ENCODE peak calls at places on chromosomes 11 and 22, in four cellular contexts. One of them, this sample, is unnamed.

GRCh38 chr11:122981388-122982264 is at the start of gene BSX:
- DNase-seq in H9: peak; percentile 96
- DNase-seq in Peyer's patch: no peak
- DNase-seq in body of pancreas: peak; percentile 72
- DNase-seq in this sample: peak; percentile 77

GRCh38 chr22:17234144-17234623 is 14.9 kb upstream of the ADA2 start:
- DNase-seq in H9: peak; percentile 98
- DNase-seq in Peyer's patch: no peak
- DNase-seq in body of pancreas: no peak
- DNase-seq in this sample: no peak

GRCh38 chr11:121249039-121249663 is 43.4 kb upstream of the SC5D start:
- DNase-seq in H9: no peak
- DNase-seq in Peyer's patch: no peak
- DNase-seq in body of pancreas: no peak
- DNase-seq in this sample: peak; percentile 34

GRCh38 chr11:111676878-111677585 is 74.8 kb downstream of the SIK2 start:
- DNase-seq in H9: no peak
- DNase-seq in Peyer's patch: no peak
- DNase-seq in body of pancreas: no peak
- DNase-seq in this sample: no peak

GRCh38 chr11:59106363-59107336 is at the start of gene FAM111B:
- DNase-seq in H9: peak; percentile 94
- DNase-seq in Peyer's patch: peak; percentile 69
- DNase-seq in body of pancreas: peak; percentile 91
- DNase-seq in this sample: peak; percentile 89

GRCh38 chr11:44247508-44247907 is 62.4 kb downstream of the ALX4 start:
- DNase-seq in H9: no peak
- DNase-seq in Peyer's patch: no peak
- DNase-seq in body of pancreas: no peak
- DNase-seq in this sample: no peak

GRCh38 chr11:2086239-2087040 is 52.7 kb downstream of the IGF2 start:
- DNase-seq in H9: no peak
- DNase-seq in Peyer's patch: peak; percentile 14
- DNase-seq in body of pancreas: no peak
- DNase-seq in this sample: no peak

GRCh38 chr11:85182437-85183109 is 444.6 kb downstream of the DLG2 start:
- DNase-seq in H9: peak; percentile 45
- DNase-seq in Peyer's patch: no peak
- DNase-seq in body of pancreas: peak; percentile 6
- DNase-seq in this sample: peak; percentile 71

GRCh38 chr22:50620861-50621490 is 7.0 kb downstream of the ARSA start:
- DNase-seq in H9: no peak
- DNase-seq in Peyer's patch: peak; percentile 76
- DNase-seq in body of pancreas: no peak
- DNase-seq in this sample: no peak

GRCh38 chr11:86559311-86559945 is 113.0 kb downstream of the ME3 start:
- DNase-seq in H9: no peak
- DNase-seq in Peyer's patch: no peak
- DNase-seq in body of pancreas: peak; percentile 14
- DNase-seq in this sample: peak; percentile 67

GRCh38 chr22:19287889-19288288 is 3.6 kb downstream of the CLTCL1 start:
- DNase-seq in H9: no peak
- DNase-seq in Peyer's patch: no peak
- DNase-seq in body of pancreas: no peak
- DNase-seq in this sample: peak; percentile 29

GRCh38 chr22:17121235-17122195 is at the start of gene TMEM121B:
- DNase-seq in H9: peak; percentile 95
- DNase-seq in Peyer's patch: no peak
- DNase-seq in body of pancreas: peak; percentile 85
- DNase-seq in this sample: peak; percentile 84

GRCh38 chr11:1197886-1198765 is 24.7 kb upstream of the MUC5B start:
- DNase-seq in H9: peak; percentile 54
- DNase-seq in Peyer's patch: no peak
- DNase-seq in body of pancreas: no peak
- DNase-seq in this sample: no peak

GRCh38 chr11:79314906-79315689 is 125.7 kb downstream of the TENM4 start:
- DNase-seq in H9: peak; percentile 59
- DNase-seq in Peyer's patch: no peak
- DNase-seq in body of pancreas: no peak
- DNase-seq in this sample: peak; percentile 50

GRCh38 chr22:37267661-37268413 is 14.5 kb upstream of the CYTH4 start:
- DNase-seq in H9: peak; percentile 22
- DNase-seq in Peyer's patch: no peak
- DNase-seq in body of pancreas: no peak
- DNase-seq in this sample: no peak
- H3K27ac ChIP-seq in H9: no peak overlapping the region
- H3K27ac ChIP-seq in Peyer's patch: peak overlapping the region; percentile 54
- H3K27ac ChIP-seq in body of pancreas: no peak overlapping the region
- H3K27ac ChIP-seq in this sample: no peak overlapping the region

GRCh38 chr22:30015229-30015797 is 65.0 kb upstream of the HORMAD2 start:
- DNase-seq in H9: no peak
- DNase-seq in Peyer's patch: no peak
- DNase-seq in body of pancreas: no peak
- DNase-seq in this sample: no peak
- H3K27ac ChIP-seq in H9: no peak overlapping the region
- H3K27ac ChIP-seq in Peyer's patch: no peak overlapping the region
- H3K27ac ChIP-seq in body of pancreas: no peak overlapping the region
- H3K27ac ChIP-seq in this sample: no peak overlapping the region

GRCh38 chr11:46364056-46364455 is 16.8 kb downstream of the DGKZ start:
- DNase-seq in H9: no peak
- DNase-seq in Peyer's patch: no peak
- DNase-seq in body of pancreas: no peak
- DNase-seq in this sample: no peak
- H3K27ac ChIP-seq in H9: no peak overlapping the region
- H3K27ac ChIP-seq in Peyer's patch: no peak overlapping the region
- H3K27ac ChIP-seq in body of pancreas: no peak overlapping the region
- H3K27ac ChIP-seq in this sample: no peak overlapping the region

GRCh38 chr11:72363112-72363511 is 71.2 kb downstream of the CLPB start:
- DNase-seq in H9: no peak
- DNase-seq in Peyer's patch: no peak
- DNase-seq in body of pancreas: no peak
- DNase-seq in this sample: no peak

GRCh38 chr11:72354356-72355115 is 79.8 kb downstream of the CLPB start:
- DNase-seq in H9: peak; percentile 59
- DNase-seq in Peyer's patch: no peak
- DNase-seq in body of pancreas: no peak
- DNase-seq in this sample: peak; percentile 27

GRCh38 chr11:72353861-72354260 is 80.5 kb downstream of the CLPB start:
- DNase-seq in H9: no peak
- DNase-seq in Peyer's patch: no peak
- DNase-seq in body of pancreas: peak; percentile 16
- DNase-seq in this sample: no peak

GRCh38 chr11:72361321-72361720 is 73.0 kb downstream of the CLPB start:
- DNase-seq in H9: no peak
- DNase-seq in Peyer's patch: no peak
- DNase-seq in body of pancreas: no peak
- DNase-seq in this sample: no peak

GRCh38 chr11:72358461-72359405 is 75.6 kb downstream of the CLPB start:
- DNase-seq in H9: no peak
- DNase-seq in Peyer's patch: no peak
- DNase-seq in body of pancreas: no peak
- DNase-seq in this sample: no peak
- H3K27ac ChIP-seq in H9: no peak overlapping the region
- H3K27ac ChIP-seq in Peyer's patch: no peak overlapping the region
- H3K27ac ChIP-seq in body of pancreas: no peak overlapping the region
- H3K27ac ChIP-seq in this sample: no peak overlapping the region

GRCh38 chr11:109783842-109784241 is 309.4 kb upstream of the ZC3H12C start:
- DNase-seq in H9: no peak
- DNase-seq in Peyer's patch: no peak
- DNase-seq in body of pancreas: no peak
- DNase-seq in this sample: no peak
- H3K27ac ChIP-seq in H9: no peak overlapping the region
- H3K27ac ChIP-seq in Peyer's patch: no peak overlapping the region
- H3K27ac ChIP-seq in body of pancreas: no peak overlapping the region
- H3K27ac ChIP-seq in this sample: no peak overlapping the region

GRCh38 chr11:62555464-62556092 is 9.0 kb upstream of the AHNAK start:
- DNase-seq in H9: no peak
- DNase-seq in Peyer's patch: peak; percentile 81
- DNase-seq in body of pancreas: peak; percentile 50
- DNase-seq in this sample: peak; percentile 53

GRCh38 chr11:62552931-62553838 is 6.6 kb upstream of the AHNAK start:
- DNase-seq in H9: peak; percentile 84
- DNase-seq in Peyer's patch: peak; percentile 53
- DNase-seq in body of pancreas: peak; percentile 84
- DNase-seq in this sample: peak; percentile 93

GRCh38 chr11:62553839-62554361 is 7.3 kb upstream of the AHNAK start:
- DNase-seq in H9: no peak
- DNase-seq in Peyer's patch: no peak
- DNase-seq in body of pancreas: no peak
- DNase-seq in this sample: no peak

GRCh38 chr11:62556102-62556871 is 9.7 kb upstream of the AHNAK start:
- DNase-seq in H9: peak; percentile 90
- DNase-seq in Peyer's patch: peak; percentile 89
- DNase-seq in body of pancreas: peak; percentile 85
- DNase-seq in this sample: peak; percentile 87

GRCh38 chr11:62554377-62554776 is 7.8 kb upstream of the AHNAK start:
- DNase-seq in H9: no peak
- DNase-seq in Peyer's patch: no peak
- DNase-seq in body of pancreas: no peak
- DNase-seq in this sample: no peak
- H3K27ac ChIP-seq in H9: no peak overlapping the region
- H3K27ac ChIP-seq in Peyer's patch: peak overlapping the region; percentile 99
- H3K27ac ChIP-seq in body of pancreas: peak overlapping the region; percentile 87
- H3K27ac ChIP-seq in this sample: peak overlapping the region; percentile 99

GRCh38 chr11:118606157-118606843 is 1.1 kb upstream of the PHLDB1 start:
- DNase-seq in H9: no peak
- DNase-seq in Peyer's patch: no peak
- DNase-seq in body of pancreas: peak; percentile 76
- DNase-seq in this sample: no peak
- H3K27ac ChIP-seq in H9: no peak overlapping the region
- H3K27ac ChIP-seq in Peyer's patch: peak overlapping the region; percentile 89
- H3K27ac ChIP-seq in body of pancreas: peak overlapping the region; percentile 37
- H3K27ac ChIP-seq in this sample: peak overlapping the region; percentile 76

GRCh38 chr11:76379811-76380160 is 1.1 kb downstream of the THAP12 start:
- DNase-seq in H9: no peak
- DNase-seq in Peyer's patch: no peak
- DNase-seq in body of pancreas: no peak
- DNase-seq in this sample: no peak
- H3K27ac ChIP-seq in H9: no peak overlapping the region
- H3K27ac ChIP-seq in Peyer's patch: no peak overlapping the region
- H3K27ac ChIP-seq in body of pancreas: no peak overlapping the region
- H3K27ac ChIP-seq in this sample: peak overlapping the region; percentile 82

This sample was measured in hepatocyte.